ENCODE peak calls at places on chromosomes 12 and 14, in ten cellular contexts. One of them, this sample, is unnamed.

GRCh38 chr12:130280226-130280625 is 57.5 kb upstream of the PIWIL1 start:
- DNase-seq in D341Med: no peak
- DNase-seq in RPMI7951: peak; percentile 11
- DNase-seq in non-pigmented ciliary epithelial cell: no peak
- DNase-seq in astrocyte of the cerebellum: no peak
- DNase-seq in erythroblast: no peak
- DNase-seq in Calu3: no peak
- DNase-seq in AG04450: no peak
- DNase-seq in left ventricle myocardium superior: no peak
- DNase-seq in left ventricle myocardium inferior: no peak
- DNase-seq in this sample: no peak

GRCh38 chr14:59870277-59871165 is at the start of gene RTN1:
- DNase-seq in non-pigmented ciliary epithelial cell: no peak
- DNase-seq in AG04450: peak; percentile 2
- DNase-seq in left ventricle myocardium inferior: peak; percentile 51
- DNase-seq in left ventricle myocardium superior: peak; percentile 73
- DNase-seq in astrocyte of the cerebellum: no peak
- DNase-seq in RPMI7951: peak; percentile 41
- DNase-seq in D341Med: peak; percentile 84
- DNase-seq in Calu3: peak; percentile 17
- DNase-seq in erythroblast: peak; percentile 3
- DNase-seq in this sample: no peak

GRCh38 chr14:24903337-24903736 is 146.6 kb downstream of the STXBP6 start:
- DNase-seq in Calu3: no peak
- DNase-seq in erythroblast: no peak
- DNase-seq in D341Med: no peak
- DNase-seq in left ventricle myocardium inferior: no peak
- DNase-seq in non-pigmented ciliary epithelial cell: peak; percentile 31
- DNase-seq in left ventricle myocardium superior: no peak
- DNase-seq in RPMI7951: peak; percentile 70
- DNase-seq in AG04450: peak; percentile 6
- DNase-seq in astrocyte of the cerebellum: peak; percentile 31
- DNase-seq in this sample: no peak

GRCh38 chr14:72783741-72784140 is 110.2 kb downstream of the DPF3 start:
- DNase-seq in AG04450: no peak
- DNase-seq in Calu3: peak; percentile 67
- DNase-seq in RPMI7951: no peak
- DNase-seq in left ventricle myocardium superior: no peak
- DNase-seq in left ventricle myocardium inferior: no peak
- DNase-seq in astrocyte of the cerebellum: no peak
- DNase-seq in D341Med: peak; percentile 21
- DNase-seq in erythroblast: no peak
- DNase-seq in non-pigmented ciliary epithelial cell: no peak
- DNase-seq in this sample: no peak

GRCh38 chr14:19974844-19975243 is 547 bp upstream of the OR4K15 start:
- DNase-seq in D341Med: no peak
- DNase-seq in left ventricle myocardium inferior: no peak
- DNase-seq in erythroblast: no peak
- DNase-seq in Calu3: no peak
- DNase-seq in non-pigmented ciliary epithelial cell: no peak
- DNase-seq in AG04450: no peak
- DNase-seq in RPMI7951: no peak
- DNase-seq in astrocyte of the cerebellum: no peak
- DNase-seq in left ventricle myocardium superior: no peak
- DNase-seq in this sample: no peak

GRCh38 chr14:57871487-57872080 is 5.7 kb upstream of the SLC35F4 start:
- DNase-seq in non-pigmented ciliary epithelial cell: peak; percentile 18
- DNase-seq in D341Med: peak; percentile 60
- DNase-seq in Calu3: peak; percentile 57
- DNase-seq in AG04450: peak; percentile 2
- DNase-seq in astrocyte of the cerebellum: peak; percentile 50
- DNase-seq in erythroblast: peak; percentile 7
- DNase-seq in RPMI7951: peak; percentile 63
- DNase-seq in left ventricle myocardium inferior: no peak
- DNase-seq in left ventricle myocardium superior: no peak
- DNase-seq in this sample: no peak

GRCh38 chr14:60095781-60096450 is 4.2 kb downstream of the PCNX4 start:
- DNase-seq in left ventricle myocardium inferior: no peak
- DNase-seq in AG04450: peak; percentile 59
- DNase-seq in Calu3: no peak
- DNase-seq in left ventricle myocardium superior: no peak
- DNase-seq in non-pigmented ciliary epithelial cell: peak; percentile 63
- DNase-seq in RPMI7951: no peak
- DNase-seq in D341Med: no peak
- DNase-seq in erythroblast: no peak
- DNase-seq in astrocyte of the cerebellum: no peak
- DNase-seq in this sample: no peak

GRCh38 chr14:104524726-104525125 is 54.8 kb upstream of the C14orf180 start:
- DNase-seq in left ventricle myocardium superior: no peak
- DNase-seq in AG04450: no peak
- DNase-seq in astrocyte of the cerebellum: no peak
- DNase-seq in erythroblast: no peak
- DNase-seq in D341Med: no peak
- DNase-seq in Calu3: no peak
- DNase-seq in left ventricle myocardium inferior: no peak
- DNase-seq in non-pigmented ciliary epithelial cell: no peak
- DNase-seq in RPMI7951: no peak
- DNase-seq in this sample: no peak

GRCh38 chr12:70648831-70649230 is 11.6 kb upstream of the PTPRB start:
- DNase-seq in RPMI7951: peak; percentile 75
- DNase-seq in left ventricle myocardium superior: no peak
- DNase-seq in Calu3: no peak
- DNase-seq in astrocyte of the cerebellum: peak; percentile 58
- DNase-seq in D341Med: no peak
- DNase-seq in erythroblast: no peak
- DNase-seq in left ventricle myocardium inferior: no peak
- DNase-seq in AG04450: no peak
- DNase-seq in non-pigmented ciliary epithelial cell: peak; percentile 75
- DNase-seq in this sample: no peak

GRCh38 chr12:78088391-78088832 is 257.7 kb downstream of the NAV3 start:
- DNase-seq in Calu3: no peak
- DNase-seq in left ventricle myocardium inferior: no peak
- DNase-seq in RPMI7951: peak; percentile 42
- DNase-seq in erythroblast: no peak
- DNase-seq in AG04450: no peak
- DNase-seq in non-pigmented ciliary epithelial cell: no peak
- DNase-seq in left ventricle myocardium superior: no peak
- DNase-seq in astrocyte of the cerebellum: no peak
- DNase-seq in D341Med: no peak
- DNase-seq in this sample: no peak

GRCh38 chr14:55731881-55732498 is 152.0 kb downstream of the KTN1 start:
- DNase-seq in non-pigmented ciliary epithelial cell: no peak
- DNase-seq in left ventricle myocardium inferior: no peak
- DNase-seq in astrocyte of the cerebellum: no peak
- DNase-seq in AG04450: no peak
- DNase-seq in Calu3: peak; percentile 58
- DNase-seq in RPMI7951: peak; percentile 4
- DNase-seq in left ventricle myocardium superior: no peak
- DNase-seq in erythroblast: peak; percentile 35
- DNase-seq in D341Med: peak; percentile 53
- DNase-seq in this sample: no peak

GRCh38 chr12:109357032-109357431 is 9.3 kb downstream of the MYO1H start:
- DNase-seq in left ventricle myocardium superior: no peak
- DNase-seq in left ventricle myocardium inferior: no peak
- DNase-seq in astrocyte of the cerebellum: no peak
- DNase-seq in D341Med: no peak
- DNase-seq in RPMI7951: no peak
- DNase-seq in erythroblast: no peak
- DNase-seq in Calu3: no peak
- DNase-seq in AG04450: no peak
- DNase-seq in non-pigmented ciliary epithelial cell: no peak
- DNase-seq in this sample: no peak

GRCh38 chr12:48003226-48004038 is 844 bp downstream of the COL2A1 start:
- DNase-seq in D341Med: no peak
- DNase-seq in Calu3: no peak
- DNase-seq in left ventricle myocardium inferior: no peak
- DNase-seq in left ventricle myocardium superior: no peak
- DNase-seq in astrocyte of the cerebellum: no peak
- DNase-seq in AG04450: no peak
- DNase-seq in erythroblast: no peak
- DNase-seq in RPMI7951: no peak
- DNase-seq in non-pigmented ciliary epithelial cell: no peak
- DNase-seq in this sample: no peak

GRCh38 chr14:104586832-104587620 is 7.5 kb downstream of the C14orf180 start:
- DNase-seq in RPMI7951: no peak
- DNase-seq in D341Med: no peak
- DNase-seq in Calu3: no peak
- DNase-seq in left ventricle myocardium superior: peak; percentile 90
- DNase-seq in AG04450: no peak
- DNase-seq in left ventricle myocardium inferior: peak; percentile 81
- DNase-seq in astrocyte of the cerebellum: no peak
- DNase-seq in erythroblast: no peak
- DNase-seq in non-pigmented ciliary epithelial cell: no peak
- DNase-seq in this sample: no peak

GRCh38 chr12:39813776-39814175 is 194.2 kb upstream of the ABCD2 start:
- DNase-seq in non-pigmented ciliary epithelial cell: no peak
- DNase-seq in RPMI7951: no peak
- DNase-seq in left ventricle myocardium superior: no peak
- DNase-seq in left ventricle myocardium inferior: no peak
- DNase-seq in Calu3: no peak
- DNase-seq in D341Med: no peak
- DNase-seq in erythroblast: no peak
- DNase-seq in astrocyte of the cerebellum: no peak
- DNase-seq in AG04450: no peak
- DNase-seq in this sample: no peak

GRCh38 chr14:25116607-25117006 is 66.7 kb upstream of the STXBP6 start:
- DNase-seq in AG04450: no peak
- DNase-seq in Calu3: no peak
- DNase-seq in left ventricle myocardium superior: no peak
- DNase-seq in RPMI7951: no peak
- DNase-seq in non-pigmented ciliary epithelial cell: no peak
- DNase-seq in D341Med: no peak
- DNase-seq in astrocyte of the cerebellum: no peak
- DNase-seq in left ventricle myocardium inferior: no peak
- DNase-seq in erythroblast: no peak
- DNase-seq in this sample: no peak

GRCh38 chr14:103716091-103716801 is 636 bp downstream of the ZFYVE21 start:
- DNase-seq in astrocyte of the cerebellum: no peak
- DNase-seq in left ventricle myocardium inferior: no peak
- DNase-seq in AG04450: no peak
- DNase-seq in erythroblast: peak; percentile 48
- DNase-seq in left ventricle myocardium superior: peak; percentile 65
- DNase-seq in Calu3: peak; percentile 25
- DNase-seq in non-pigmented ciliary epithelial cell: no peak
- DNase-seq in RPMI7951: peak; percentile 17
- DNase-seq in D341Med: peak; percentile 74
- DNase-seq in this sample: no peak